ENCODE peak calls at places on chromosomes 4 and X, in five cellular contexts. One of them, this sample, is unnamed.

GRCh38 chr4:24582235-24582863 is 2.0 kb downstream of the DHX15 start:
- DNase-seq in epithelial cell of prostate: no peak
- DNase-seq in mesenchymal stem cell: no peak
- DNase-seq in caudate nucleus: no peak
- DNase-seq in coronary artery: no peak
- DNase-seq in this sample: no peak

GRCh38 chr4:145299380-145300076 is 119.1 kb upstream of the OTUD4 start:
- DNase-seq in epithelial cell of prostate: peak
- DNase-seq in mesenchymal stem cell: peak
- DNase-seq in caudate nucleus: no peak
- DNase-seq in coronary artery: no peak
- DNase-seq in this sample: no peak

GRCh38 chrX:70398899-70399298 is 24.2 kb upstream of the GDPD2 start:
- DNase-seq in epithelial cell of prostate: no peak
- DNase-seq in mesenchymal stem cell: peak
- DNase-seq in caudate nucleus: no peak
- DNase-seq in coronary artery: no peak
- DNase-seq in this sample: no peak

GRCh38 chr4:169210516-169211108 is 60.1 kb downstream of the SH3RF1 start:
- DNase-seq in epithelial cell of prostate: no peak
- DNase-seq in mesenchymal stem cell: no peak
- DNase-seq in caudate nucleus: no peak
- DNase-seq in coronary artery: no peak
- DNase-seq in this sample: no peak

GRCh38 chr4:174173360-174173759 is 110.1 kb downstream of the FBXO8 start:
- DNase-seq in epithelial cell of prostate: no peak
- DNase-seq in mesenchymal stem cell: peak
- DNase-seq in caudate nucleus: no peak
- DNase-seq in coronary artery: no peak
- DNase-seq in this sample: no peak

GRCh38 chrX:131783555-131784338 is 239.4 kb upstream of the STK26 start:
- DNase-seq in epithelial cell of prostate: no peak
- DNase-seq in mesenchymal stem cell: no peak
- DNase-seq in caudate nucleus: no peak
- DNase-seq in coronary artery: no peak
- DNase-seq in this sample: no peak

GRCh38 chr4:88803600-88804096 is 106.0 kb upstream of the NAP1L5 start:
- DNase-seq in epithelial cell of prostate: peak
- DNase-seq in mesenchymal stem cell: peak
- DNase-seq in caudate nucleus: no peak
- DNase-seq in coronary artery: no peak
- DNase-seq in this sample: no peak

GRCh38 chrX:149630681-149631292 is 805 bp downstream of the TMEM185A start:
- DNase-seq in epithelial cell of prostate: no peak
- DNase-seq in mesenchymal stem cell: peak
- DNase-seq in caudate nucleus: no peak
- DNase-seq in coronary artery: no peak
- DNase-seq in this sample: peak

GRCh38 chrX:113868169-113868568 is 715.7 kb upstream of the HTR2C start:
- DNase-seq in epithelial cell of prostate: no peak
- DNase-seq in mesenchymal stem cell: peak
- DNase-seq in caudate nucleus: no peak
- DNase-seq in coronary artery: no peak
- DNase-seq in this sample: no peak

GRCh38 chrX:110435191-110435590 is 76.5 kb downstream of the RTL9 start:
- DNase-seq in epithelial cell of prostate: no peak
- DNase-seq in mesenchymal stem cell: no peak
- DNase-seq in caudate nucleus: no peak
- DNase-seq in coronary artery: no peak
- DNase-seq in this sample: no peak

GRCh38 chrX:68998716-68999115 is 166.5 kb downstream of the PJA1 start:
- DNase-seq in epithelial cell of prostate: no peak
- DNase-seq in mesenchymal stem cell: no peak
- DNase-seq in caudate nucleus: no peak
- DNase-seq in coronary artery: no peak
- DNase-seq in this sample: no peak

GRCh38 chr4:125244848-125245450 is 69.8 kb upstream of the FAT4 start:
- DNase-seq in epithelial cell of prostate: no peak
- DNase-seq in mesenchymal stem cell: peak
- DNase-seq in caudate nucleus: no peak
- DNase-seq in coronary artery: no peak
- DNase-seq in this sample: no peak

GRCh38 chr4:156766846-156767245 is 204.8 kb downstream of the PDGFC start:
- DNase-seq in epithelial cell of prostate: no peak
- DNase-seq in mesenchymal stem cell: no peak
- DNase-seq in caudate nucleus: no peak
- DNase-seq in coronary artery: no peak
- DNase-seq in this sample: no peak

GRCh38 chrX:55057691-55058249 is 17.1 kb upstream of the PAGE2B start:
- DNase-seq in epithelial cell of prostate: no peak
- DNase-seq in mesenchymal stem cell: peak
- DNase-seq in caudate nucleus: no peak
- DNase-seq in coronary artery: no peak
- DNase-seq in this sample: no peak

GRCh38 chrX:141811438-141811837 is 26.7 kb upstream of the MAGEC3 start:
- DNase-seq in epithelial cell of prostate: no peak
- DNase-seq in mesenchymal stem cell: no peak
- DNase-seq in caudate nucleus: no peak
- DNase-seq in coronary artery: no peak
- DNase-seq in this sample: no peak
- H3K27ac ChIP-seq in epithelial cell of prostate: no peak
- H3K27ac ChIP-seq in mesenchymal stem cell: no peak
- H3K27ac ChIP-seq in caudate nucleus: no peak
- H3K27ac ChIP-seq in coronary artery: no peak
- H3K27ac ChIP-seq in this sample: no peak

GRCh38 chr4:16692493-16692892 is 206.0 kb downstream of the LDB2 start:
- DNase-seq in epithelial cell of prostate: no peak
- DNase-seq in mesenchymal stem cell: no peak
- DNase-seq in caudate nucleus: no peak
- DNase-seq in coronary artery: no peak
- DNase-seq in this sample: no peak
- H3K27ac ChIP-seq in epithelial cell of prostate: no peak
- H3K27ac ChIP-seq in mesenchymal stem cell: no peak
- H3K27ac ChIP-seq in caudate nucleus: no peak
- H3K27ac ChIP-seq in coronary artery: no peak
- H3K27ac ChIP-seq in this sample: no peak

DNA sequence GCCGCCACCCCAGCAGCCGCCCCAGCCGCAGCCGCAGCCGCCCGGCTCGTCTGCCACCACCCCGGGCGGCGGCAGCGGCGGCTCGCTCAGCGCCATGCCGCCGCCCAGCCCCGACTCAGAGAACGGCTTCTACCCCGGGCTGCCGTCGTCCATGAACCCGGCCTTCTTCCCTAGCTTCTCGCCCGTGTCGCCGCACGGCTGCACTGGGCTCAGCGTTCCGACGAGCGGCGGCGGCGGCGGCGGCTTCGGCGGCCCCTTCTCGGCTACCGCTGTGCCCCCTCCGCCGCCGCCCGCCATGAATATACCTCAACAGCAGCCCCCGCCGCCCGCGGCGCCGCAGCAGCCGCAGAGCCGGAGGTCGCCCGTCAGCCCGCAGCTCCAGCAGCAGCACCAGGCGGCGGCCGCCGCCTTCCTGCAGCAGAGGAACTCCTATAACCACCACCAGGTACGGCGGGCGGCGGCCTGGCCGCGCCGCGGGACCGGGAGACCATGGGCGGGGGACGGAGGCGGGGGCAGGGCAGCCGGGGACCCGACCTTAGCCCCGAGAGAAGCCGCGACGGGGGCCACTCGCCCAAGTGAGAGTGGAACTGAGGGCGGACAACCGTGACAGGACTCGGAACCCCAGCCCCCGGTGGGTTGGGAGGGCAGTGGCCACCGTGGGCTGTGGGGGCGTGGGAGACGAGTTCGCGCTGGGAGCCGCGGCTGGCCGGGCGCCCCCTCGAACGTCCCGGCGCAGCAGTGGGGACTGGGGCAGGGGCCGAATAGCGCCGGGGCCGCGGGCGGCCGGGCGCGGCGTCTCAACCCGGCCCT is 1.8 kb downstream of the CPEB2 start:
- DNase-seq in epithelial cell of prostate: no peak
- DNase-seq in mesenchymal stem cell: peak
- DNase-seq in caudate nucleus: no peak
- DNase-seq in coronary artery: peak
- DNase-seq in this sample: peak
- H3K27ac ChIP-seq in epithelial cell of prostate: peak
- H3K27ac ChIP-seq in mesenchymal stem cell: peak
- H3K27ac ChIP-seq in caudate nucleus: peak
- H3K27ac ChIP-seq in coronary artery: peak
- H3K27ac ChIP-seq in this sample: peak

GRCh38 chrX:107700317-107700774 is 72.0 kb downstream of the PRPS1 start:
- DNase-seq in epithelial cell of prostate: no peak
- DNase-seq in mesenchymal stem cell: peak
- DNase-seq in caudate nucleus: no peak
- DNase-seq in coronary artery: peak
- DNase-seq in this sample: no peak

GRCh38 chrX:107704181-107704580 is 71.4 kb downstream of the TSC22D3 start:
- DNase-seq in epithelial cell of prostate: no peak
- DNase-seq in mesenchymal stem cell: no peak
- DNase-seq in caudate nucleus: no peak
- DNase-seq in coronary artery: no peak
- DNase-seq in this sample: no peak

GRCh38 chrX:107700802-107701201 is 72.5 kb downstream of the PRPS1 start:
- DNase-seq in epithelial cell of prostate: no peak
- DNase-seq in mesenchymal stem cell: no peak
- DNase-seq in caudate nucleus: no peak
- DNase-seq in coronary artery: no peak
- DNase-seq in this sample: no peak

GRCh38 chrX:107701493-107702121 is 73.3 kb downstream of the PRPS1 start:
- DNase-seq in epithelial cell of prostate: no peak
- DNase-seq in mesenchymal stem cell: no peak
- DNase-seq in caudate nucleus: no peak
- DNase-seq in coronary artery: peak
- DNase-seq in this sample: no peak

GRCh38 chrX:107699611-107700010 is 71.3 kb downstream of the PRPS1 start:
- DNase-seq in epithelial cell of prostate: no peak
- DNase-seq in mesenchymal stem cell: no peak
- DNase-seq in caudate nucleus: no peak
- DNase-seq in coronary artery: no peak
- DNase-seq in this sample: no peak
- H3K27ac ChIP-seq in epithelial cell of prostate: peak
- H3K27ac ChIP-seq in mesenchymal stem cell: no peak
- H3K27ac ChIP-seq in caudate nucleus: peak
- H3K27ac ChIP-seq in coronary artery: peak
- H3K27ac ChIP-seq in this sample: no peak

GRCh38 chr4:186699298-186699697 is 24.4 kb downstream of the FAT1 start:
- DNase-seq in epithelial cell of prostate: peak
- DNase-seq in mesenchymal stem cell: peak
- DNase-seq in caudate nucleus: no peak
- DNase-seq in coronary artery: no peak
- DNase-seq in this sample: no peak
- H3K27ac ChIP-seq in epithelial cell of prostate: peak
- H3K27ac ChIP-seq in mesenchymal stem cell: no peak
- H3K27ac ChIP-seq in caudate nucleus: peak
- H3K27ac ChIP-seq in coronary artery: peak
- H3K27ac ChIP-seq in this sample: no peak

GRCh38 chrX:39899059-39899458 is 198.7 kb downstream of the BCOR start:
- DNase-seq in epithelial cell of prostate: no peak
- DNase-seq in mesenchymal stem cell: no peak
- DNase-seq in caudate nucleus: no peak
- DNase-seq in coronary artery: no peak
- DNase-seq in this sample: no peak
- H3K27ac ChIP-seq in epithelial cell of prostate: peak
- H3K27ac ChIP-seq in mesenchymal stem cell: no peak
- H3K27ac ChIP-seq in caudate nucleus: no peak
- H3K27ac ChIP-seq in coronary artery: no peak
- H3K27ac ChIP-seq in this sample: no peak

DNA sequence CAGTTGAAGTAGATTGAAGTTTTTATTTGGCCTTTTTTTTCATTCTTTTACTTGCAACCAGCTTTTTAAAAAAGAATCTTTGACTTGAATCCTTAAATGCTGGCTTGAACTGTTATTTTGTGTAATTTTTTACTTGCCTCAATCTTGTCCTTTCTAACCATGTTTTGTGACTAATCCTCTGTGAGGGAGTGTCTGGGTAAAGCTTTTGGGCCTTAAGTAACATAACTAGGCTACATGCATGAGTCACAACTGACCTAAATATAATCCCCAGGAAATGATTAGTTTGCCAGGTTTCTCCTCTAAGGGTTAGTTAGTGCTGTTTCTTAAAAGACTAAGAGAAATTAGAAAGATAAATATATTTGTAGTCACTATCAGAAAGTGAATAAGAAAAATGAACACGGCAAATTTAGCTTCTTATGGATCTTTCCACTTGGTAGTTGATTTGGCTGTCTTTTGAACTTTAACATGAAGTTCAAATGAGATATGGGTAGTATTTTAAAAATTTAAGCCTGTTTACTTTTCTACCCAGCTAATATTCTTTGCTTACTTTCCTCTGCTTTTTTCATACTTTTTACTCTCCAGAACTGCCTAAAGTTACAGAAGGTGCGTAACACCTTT is 13.0 kb downstream of the EXOC1 start:
- DNase-seq in epithelial cell of prostate: peak
- DNase-seq in mesenchymal stem cell: peak
- DNase-seq in caudate nucleus: no peak
- DNase-seq in coronary artery: no peak
- DNase-seq in this sample: no peak
- H3K27ac ChIP-seq in epithelial cell of prostate: peak
- H3K27ac ChIP-seq in mesenchymal stem cell: peak
- H3K27ac ChIP-seq in caudate nucleus: no peak
- H3K27ac ChIP-seq in coronary artery: peak
- H3K27ac ChIP-seq in this sample: no peak

GRCh38 chr4:77110707-77111106 is 34.9 kb upstream of the CCNI start:
- DNase-seq in epithelial cell of prostate: no peak
- DNase-seq in mesenchymal stem cell: no peak
- DNase-seq in caudate nucleus: no peak
- DNase-seq in coronary artery: no peak
- DNase-seq in this sample: no peak
- H3K27ac ChIP-seq in epithelial cell of prostate: no peak
- H3K27ac ChIP-seq in mesenchymal stem cell: no peak
- H3K27ac ChIP-seq in caudate nucleus: no peak
- H3K27ac ChIP-seq in coronary artery: no peak
- H3K27ac ChIP-seq in this sample: no peak